ENCODE peak calls at places on chromosomes 11 and 22, in eight cellular contexts. W, U, O, V, J, Q, C and I are unnamed samples.

GRCh38 chr11:66619080-66619554 is 2.7 kb downstream of the RBM14 start:
- DNase-seq in W (peak; percentile 59), U (no peak), O (peak; percentile 35), V (no peak), J (peak; percentile 57), Q (no peak), C (peak; percentile 75), I (no peak)

GRCh38 chr11:130899106-130899505 is 17.2 kb downstream of the SNX19 start:
- DNase-seq in W (no peak), U (no peak), O (no peak), V (no peak), J (no peak), Q (no peak), C (no peak), I (no peak)

GRCh38 chr22:47795477-47796127 is 1033.2 kb downstream of the TBC1D22A start:
- DNase-seq in W (no peak), U (no peak), O (no peak), V (no peak), J (no peak), Q (no peak), C (no peak), I (no peak)

GRCh38 chr11:59186130-59186594 is 14.2 kb downstream of the DTX4 start:
- DNase-seq in W (no peak), U (no peak), O (peak; percentile 39), V (no peak), J (no peak), Q (peak; percentile 83), C (no peak), I (no peak)

GRCh38 chr11:116842117-116842516 is 4.7 kb upstream of the APOA1 start:
- DNase-seq in W (no peak), U (no peak), O (no peak), V (no peak), J (no peak), Q (no peak), C (no peak), I (no peak)

GRCh38 chr11:86287468-86287796 is 14.6 kb upstream of the HIKESHI start:
- DNase-seq in W (no peak), U (no peak), O (no peak), V (no peak), J (no peak), Q (no peak), C (no peak), I (no peak)

GRCh38 chr11:15976433-15977045 is 379.8 kb downstream of the SOX6 start:
- DNase-seq in W (peak; percentile 40), U (no peak), O (no peak), V (no peak), J (peak; percentile 74), Q (no peak), C (peak; percentile 80), I (no peak)

GRCh38 chr11:20248345-20248744 is 88.1 kb upstream of the DBX1 start:
- DNase-seq in W (no peak), U (no peak), O (no peak), V (no peak), J (no peak), Q (no peak), C (no peak), I (no peak)

GRCh38 chr11:47565340-47566165 is at the start of gene PTPMT1:
- DNase-seq in W (no peak), U (no peak), O (peak; percentile 51), V (peak; percentile 62), J (peak; percentile 61), Q (peak; percentile 87), C (peak; percentile 72), I (no peak)

GRCh38 chr11:122920579-122920978 is 38.0 kb downstream of the JHY start:
- DNase-seq in W (no peak), U (peak; percentile 87), O (no peak), V (no peak), J (no peak), Q (no peak), C (no peak), I (no peak)

GRCh38 chr11:83779876-83780275 is 493.7 kb upstream of the CCDC90B start:
- DNase-seq in W (peak; percentile 20), U (no peak), O (no peak), V (no peak), J (no peak), Q (no peak), C (no peak), I (no peak)

GRCh38 chr11:95503047-95503446 is 272.0 kb upstream of the SESN3 start:
- DNase-seq in W (peak; percentile 71), U (no peak), O (no peak), V (no peak), J (peak; percentile 10), Q (no peak), C (peak; percentile 50), I (peak; percentile 38)

GRCh38 chr11:1829039-1829820 is 5.6 kb upstream of the SYT8 start:
- DNase-seq in W (no peak), U (no peak), O (no peak), V (no peak), J (peak; percentile 43), Q (no peak), C (peak; percentile 79), I (peak; percentile 36)

GRCh38 chr11:102171101-102171500 is 60.9 kb downstream of the YAP1 start:
- DNase-seq in W (peak; percentile 60), U (no peak), O (no peak), V (no peak), J (peak; percentile 85), Q (no peak), C (peak; percentile 77), I (peak; percentile 48)

GRCh38 chr22:45418770-45419138 is 5.3 kb downstream of the RIBC2 start:
- DNase-seq in W (no peak), U (no peak), O (no peak), V (no peak), J (no peak), Q (no peak), C (no peak), I (no peak)

GRCh38 chr11:13831707-13832106 is 130.8 kb upstream of the SPON1 start:
- DNase-seq in W (no peak), U (peak; percentile 37), O (no peak), V (no peak), J (no peak), Q (no peak), C (peak; percentile 21), I (peak; percentile 6)

GRCh38 chr11:113977071-113977490 is 2.2 kb downstream of the HTR3A start:
- DNase-seq in W (no peak), U (no peak), O (no peak), V (no peak), J (no peak), Q (peak; percentile 24), C (no peak), I (no peak)

GRCh38 chr11:45859661-45860140 is 12.4 kb downstream of the CRY2 start:
- DNase-seq in W (peak; percentile 99), U (peak; percentile 76), O (no peak), V (no peak), J (peak; percentile 99), Q (no peak), C (peak; percentile 95), I (peak; percentile 74)

GRCh38 chr22:43006753-43007152 is 8.2 kb downstream of the PACSIN2 start:
- DNase-seq in W (no peak), U (no peak), O (no peak), V (no peak), J (no peak), Q (no peak), C (peak; percentile 79), I (no peak)

GRCh38 chr22:47374273-47374771 is 611.9 kb downstream of the TBC1D22A start:
- DNase-seq in W (no peak), U (no peak), O (no peak), V (no peak), J (no peak), Q (peak; percentile 46), C (no peak), I (no peak)

GRCh38 chr11:122733301-122733686 is 77.8 kb downstream of the UBASH3B start:
- DNase-seq in W (peak; percentile 49), U (peak; percentile 76), O (no peak), V (no peak), J (peak; percentile 92), Q (no peak), C (peak; percentile 77), I (no peak)

GRCh38 chr11:12770435-12770834 is 96.2 kb downstream of the TEAD1 start:
- DNase-seq in W (no peak), U (no peak), O (no peak), V (no peak), J (no peak), Q (no peak), C (no peak), I (no peak)

GRCh38 chr11:66003291-66003690 is 988 bp downstream of the BANF1 start:
- DNase-seq in W (no peak), U (no peak), O (no peak), V (no peak), J (no peak), Q (no peak), C (no peak), I (no peak)

GRCh38 chr11:110327508-110327907 is 31.1 kb upstream of the RDX start:
- DNase-seq in W (no peak), U (no peak), O (no peak), V (no peak), J (no peak), Q (no peak), C (no peak), I (no peak)

GRCh38 chr22:36252754-36253522 is at the start of gene APOL1:
- DNase-seq in W (no peak), U (no peak), O (no peak), V (peak; percentile 44), J (peak; percentile 43), Q (peak; percentile 77), C (no peak), I (no peak)

GRCh38 chr11:39365809-39366436 is 2093.5 kb downstream of the LRRC4C start:
- DNase-seq in W (no peak), U (no peak), O (no peak), V (no peak), J (no peak), Q (no peak), C (peak; percentile 70), I (peak; percentile 5)

GRCh38 chr11:132670921-132671675 is 861.2 kb downstream of the OPCML start:
- DNase-seq in W (no peak), U (no peak), O (no peak), V (no peak), J (no peak), Q (no peak), C (no peak), I (no peak)

GRCh38 chr11:73308963-73309960 is 1.2 kb downstream of the ARHGEF17 start:
- DNase-seq in W (peak; percentile 91), U (no peak), O (no peak), V (no peak), J (peak; percentile 96), Q (no peak), C (peak; percentile 98), I (peak; percentile 90)

GRCh38 chr11:69283446-69283845 is 10.5 kb upstream of the MYEOV start:
- DNase-seq in W (no peak), U (no peak), O (no peak), V (no peak), J (no peak), Q (no peak), C (no peak), I (no peak)

GRCh38 chr22:45671783-45672563 is at the start of gene ATXN10:
- DNase-seq in W (peak; percentile 35), U (peak; percentile 59), O (peak; percentile 50), V (peak; percentile 73), J (peak; percentile 65), Q (peak; percentile 86), C (peak; percentile 77), I (no peak)

GRCh38 chr22:45546333-45547015 is 43.8 kb downstream of the FBLN1 start:
- DNase-seq in W (no peak), U (no peak), O (no peak), V (no peak), J (no peak), Q (no peak), C (no peak), I (no peak)